ENCODE peak calls at places on chromosomes 7 and 10, in five cellular contexts. One of them, this sample, is unnamed.

GRCh38 chr10:13912111-13912510 is 325.3 kb downstream of the PRPF18 start:
- DNase-seq in GM23338: no peak
- DNase-seq in CD4-positive, alpha-beta T cell: no peak
- DNase-seq in psoas muscle: no peak
- DNase-seq in fibroblast of mammary gland: no peak
- DNase-seq in this sample: no peak

GRCh38 chr10:62860946-62861345 is 44.8 kb upstream of the EGR2 start:
- DNase-seq in GM23338: peak
- DNase-seq in CD4-positive, alpha-beta T cell: no peak
- DNase-seq in psoas muscle: no peak
- DNase-seq in fibroblast of mammary gland: no peak
- DNase-seq in this sample: no peak

GRCh38 chr7:139825666-139826290 is 3.3 kb upstream of the TBXAS1 start:
- DNase-seq in fibroblast of mammary gland: peak
- DNase-seq in psoas muscle: no peak
- DNase-seq in GM23338: no peak
- DNase-seq in CD4-positive, alpha-beta T cell: no peak
- DNase-seq in this sample: no peak

GRCh38 chr7:12620371-12620770 is 49.9 kb downstream of the SCIN start:
- DNase-seq in fibroblast of mammary gland: peak
- DNase-seq in psoas muscle: no peak
- DNase-seq in GM23338: no peak
- DNase-seq in CD4-positive, alpha-beta T cell: no peak
- DNase-seq in this sample: no peak

GRCh38 chr7:55177068-55177530 is 158.3 kb downstream of the EGFR start:
- DNase-seq in CD4-positive, alpha-beta T cell: no peak
- DNase-seq in fibroblast of mammary gland: no peak
- DNase-seq in GM23338: no peak
- DNase-seq in psoas muscle: no peak
- DNase-seq in this sample: no peak

GRCh38 chr10:76122056-76122455 is 690.6 kb downstream of the LRMDA start:
- DNase-seq in CD4-positive, alpha-beta T cell: no peak
- DNase-seq in psoas muscle: no peak
- DNase-seq in fibroblast of mammary gland: no peak
- DNase-seq in GM23338: no peak
- DNase-seq in this sample: no peak

GRCh38 chr10:48722153-48722861 is 37.6 kb downstream of the WDFY4 start:
- DNase-seq in CD4-positive, alpha-beta T cell: no peak
- DNase-seq in GM23338: no peak
- DNase-seq in psoas muscle: no peak
- DNase-seq in fibroblast of mammary gland: no peak
- DNase-seq in this sample: no peak

GRCh38 chr10:25130911-25131310 is 43.9 kb upstream of the GPR158 start:
- DNase-seq in CD4-positive, alpha-beta T cell: no peak
- DNase-seq in psoas muscle: no peak
- DNase-seq in GM23338: no peak
- DNase-seq in fibroblast of mammary gland: peak
- DNase-seq in this sample: no peak

GRCh38 chr10:123840714-123841113 is 50.9 kb downstream of the CPXM2 start:
- DNase-seq in fibroblast of mammary gland: no peak
- DNase-seq in CD4-positive, alpha-beta T cell: no peak
- DNase-seq in psoas muscle: no peak
- DNase-seq in GM23338: no peak
- DNase-seq in this sample: no peak

GRCh38 chr7:132544025-132544424 is 32.2 kb downstream of the PLXNA4 start:
- DNase-seq in psoas muscle: no peak
- DNase-seq in CD4-positive, alpha-beta T cell: no peak
- DNase-seq in GM23338: no peak
- DNase-seq in fibroblast of mammary gland: no peak
- DNase-seq in this sample: no peak

GRCh38 chr10:84352251-84352842 is 24.0 kb downstream of the CCSER2 start:
- DNase-seq in psoas muscle: no peak
- DNase-seq in GM23338: peak
- DNase-seq in fibroblast of mammary gland: peak
- DNase-seq in CD4-positive, alpha-beta T cell: peak
- DNase-seq in this sample: no peak

GRCh38 chr10:48523212-48523819 is 81.6 kb downstream of the ARHGAP22 start:
- DNase-seq in psoas muscle: peak
- DNase-seq in GM23338: peak
- DNase-seq in fibroblast of mammary gland: peak
- DNase-seq in CD4-positive, alpha-beta T cell: no peak
- DNase-seq in this sample: peak

GRCh38 chr10:36344816-36345215 is 702.7 kb upstream of the FZD8 start:
- DNase-seq in fibroblast of mammary gland: no peak
- DNase-seq in psoas muscle: no peak
- DNase-seq in CD4-positive, alpha-beta T cell: no peak
- DNase-seq in GM23338: no peak
- DNase-seq in this sample: peak

GRCh38 chr7:131555565-131556054 is 818 bp downstream of the PODXL start:
- DNase-seq in CD4-positive, alpha-beta T cell: no peak
- DNase-seq in GM23338: no peak
- DNase-seq in fibroblast of mammary gland: no peak
- DNase-seq in psoas muscle: no peak
- DNase-seq in this sample: no peak

GRCh38 chr10:6402349-6402709 is 177.7 kb downstream of the PRKCQ start:
- DNase-seq in psoas muscle: no peak
- DNase-seq in fibroblast of mammary gland: no peak
- DNase-seq in CD4-positive, alpha-beta T cell: no peak
- DNase-seq in GM23338: peak
- DNase-seq in this sample: no peak

GRCh38 chr7:155211173-155211572 is 86.5 kb upstream of the INSIG1 start:
- DNase-seq in GM23338: no peak
- DNase-seq in fibroblast of mammary gland: no peak
- DNase-seq in psoas muscle: no peak
- DNase-seq in CD4-positive, alpha-beta T cell: no peak
- DNase-seq in this sample: no peak

GRCh38 chr10:61397175-61397986 is 55.8 kb downstream of the TMEM26 start:
- DNase-seq in fibroblast of mammary gland: peak
- DNase-seq in psoas muscle: no peak
- DNase-seq in GM23338: no peak
- DNase-seq in CD4-positive, alpha-beta T cell: no peak
- DNase-seq in this sample: no peak

GRCh38 chr10:110006358-110007170 is 1.2 kb upstream of the ADD3 start:
- DNase-seq in psoas muscle: peak
- DNase-seq in GM23338: no peak
- DNase-seq in CD4-positive, alpha-beta T cell: peak
- DNase-seq in fibroblast of mammary gland: peak
- DNase-seq in this sample: no peak

GRCh38 chr7:155208681-155209477 is 88.8 kb upstream of the INSIG1 start:
- DNase-seq in CD4-positive, alpha-beta T cell: no peak
- DNase-seq in fibroblast of mammary gland: peak
- DNase-seq in GM23338: no peak
- DNase-seq in psoas muscle: no peak
- DNase-seq in this sample: no peak

GRCh38 chr10:97319671-97320479 is 804 bp downstream of the FRAT1 start:
- DNase-seq in psoas muscle: peak
- DNase-seq in GM23338: peak
- DNase-seq in CD4-positive, alpha-beta T cell: peak
- DNase-seq in fibroblast of mammary gland: peak
- DNase-seq in this sample: no peak
- TF ChIP-seq CTCF in psoas muscle: no peak
- TF ChIP-seq CTCF in GM23338: no peak
- TF ChIP-seq CTCF in CD4-positive, alpha-beta T cell: no peak
- TF ChIP-seq CTCF in fibroblast of mammary gland: no peak
- TF ChIP-seq CTCF in this sample: no peak

GRCh38 chr10:99660662-99661369 is 1.5 kb downstream of the ENTPD7 start:
- DNase-seq in GM23338: no peak
- DNase-seq in CD4-positive, alpha-beta T cell: no peak
- DNase-seq in psoas muscle: no peak
- DNase-seq in fibroblast of mammary gland: no peak
- DNase-seq in this sample: no peak

GRCh38 chr10:99658622-99659030 is 683 bp upstream of the ENTPD7 start:
- DNase-seq in fibroblast of mammary gland: peak
- DNase-seq in CD4-positive, alpha-beta T cell: peak
- DNase-seq in psoas muscle: peak
- DNase-seq in GM23338: peak
- DNase-seq in this sample: no peak

GRCh38 chr10:99661370-99661749 is 2.1 kb downstream of the ENTPD7 start:
- DNase-seq in CD4-positive, alpha-beta T cell: no peak
- DNase-seq in fibroblast of mammary gland: peak
- DNase-seq in psoas muscle: no peak
- DNase-seq in GM23338: no peak
- DNase-seq in this sample: no peak

GRCh38 chr10:99659868-99660366 is 608 bp downstream of the ENTPD7 start:
- DNase-seq in psoas muscle: no peak
- DNase-seq in CD4-positive, alpha-beta T cell: no peak
- DNase-seq in fibroblast of mammary gland: no peak
- DNase-seq in GM23338: peak
- DNase-seq in this sample: no peak

DNA sequence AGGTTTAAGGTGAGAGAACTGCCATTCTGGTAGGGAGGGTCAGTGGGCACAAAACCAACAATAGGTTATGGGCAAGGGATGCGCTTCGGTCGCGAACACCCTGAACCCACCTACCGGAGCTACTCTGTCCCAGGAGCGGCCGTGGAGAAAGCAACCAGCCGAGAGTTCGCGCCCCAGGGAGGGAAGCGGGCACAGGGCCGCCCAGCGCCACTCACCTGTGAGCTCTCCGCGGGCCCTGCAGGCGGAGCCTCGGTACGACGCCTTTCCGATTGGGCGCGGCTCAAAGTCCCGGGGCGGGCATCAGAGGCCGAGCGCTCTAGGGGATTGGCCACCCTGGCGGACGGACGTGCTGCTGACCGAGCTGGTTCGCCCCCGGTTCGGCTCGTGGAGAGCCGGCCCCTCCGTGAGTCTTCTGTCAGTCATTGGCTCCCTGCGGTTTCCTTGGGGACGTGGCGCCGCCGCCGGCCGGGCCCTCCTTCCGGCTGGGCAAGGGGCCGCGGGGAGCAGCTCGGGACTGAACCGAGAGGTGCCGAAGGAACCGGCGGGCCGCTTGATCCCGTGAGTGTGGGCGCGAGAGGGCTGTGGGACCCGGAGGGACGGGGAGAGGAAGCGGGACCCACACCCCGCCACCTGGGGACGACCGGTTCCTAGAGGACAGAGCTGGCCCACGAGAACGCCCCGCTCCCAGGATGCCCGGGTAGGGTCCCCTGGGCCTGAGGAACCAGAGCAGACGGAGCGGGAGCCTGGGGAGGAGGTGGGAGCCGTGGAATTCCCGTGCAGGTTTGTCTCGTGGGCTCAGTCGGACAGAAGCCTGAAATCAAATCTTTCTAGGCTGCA is at the start of gene ENTPD7:
- DNase-seq in CD4-positive, alpha-beta T cell: peak
- DNase-seq in GM23338: peak
- DNase-seq in fibroblast of mammary gland: peak
- DNase-seq in psoas muscle: peak
- DNase-seq in this sample: peak
- TF ChIP-seq CTCF in CD4-positive, alpha-beta T cell: peak
- TF ChIP-seq CTCF in GM23338: no peak
- TF ChIP-seq CTCF in fibroblast of mammary gland: no peak
- TF ChIP-seq CTCF in psoas muscle: peak
- TF ChIP-seq CTCF in this sample: peak

GRCh38 chr7:99393363-99394187 is 14.8 kb downstream of the PDAP1 start:
- DNase-seq in psoas muscle: no peak
- DNase-seq in fibroblast of mammary gland: no peak
- DNase-seq in CD4-positive, alpha-beta T cell: no peak
- DNase-seq in GM23338: peak
- DNase-seq in this sample: no peak

GRCh38 chr7:99396914-99397631 is 11.3 kb downstream of the PDAP1 start:
- DNase-seq in psoas muscle: no peak
- DNase-seq in fibroblast of mammary gland: no peak
- DNase-seq in GM23338: no peak
- DNase-seq in CD4-positive, alpha-beta T cell: no peak
- DNase-seq in this sample: no peak

GRCh38 chr7:99397632-99397983 is 10.8 kb downstream of the PDAP1 start:
- DNase-seq in fibroblast of mammary gland: no peak
- DNase-seq in CD4-positive, alpha-beta T cell: no peak
- DNase-seq in GM23338: no peak
- DNase-seq in psoas muscle: no peak
- DNase-seq in this sample: no peak

GRCh38 chr7:99394188-99394502 is 14.3 kb downstream of the PDAP1 start:
- DNase-seq in fibroblast of mammary gland: no peak
- DNase-seq in GM23338: no peak
- DNase-seq in psoas muscle: no peak
- DNase-seq in CD4-positive, alpha-beta T cell: no peak
- DNase-seq in this sample: no peak

DNA sequence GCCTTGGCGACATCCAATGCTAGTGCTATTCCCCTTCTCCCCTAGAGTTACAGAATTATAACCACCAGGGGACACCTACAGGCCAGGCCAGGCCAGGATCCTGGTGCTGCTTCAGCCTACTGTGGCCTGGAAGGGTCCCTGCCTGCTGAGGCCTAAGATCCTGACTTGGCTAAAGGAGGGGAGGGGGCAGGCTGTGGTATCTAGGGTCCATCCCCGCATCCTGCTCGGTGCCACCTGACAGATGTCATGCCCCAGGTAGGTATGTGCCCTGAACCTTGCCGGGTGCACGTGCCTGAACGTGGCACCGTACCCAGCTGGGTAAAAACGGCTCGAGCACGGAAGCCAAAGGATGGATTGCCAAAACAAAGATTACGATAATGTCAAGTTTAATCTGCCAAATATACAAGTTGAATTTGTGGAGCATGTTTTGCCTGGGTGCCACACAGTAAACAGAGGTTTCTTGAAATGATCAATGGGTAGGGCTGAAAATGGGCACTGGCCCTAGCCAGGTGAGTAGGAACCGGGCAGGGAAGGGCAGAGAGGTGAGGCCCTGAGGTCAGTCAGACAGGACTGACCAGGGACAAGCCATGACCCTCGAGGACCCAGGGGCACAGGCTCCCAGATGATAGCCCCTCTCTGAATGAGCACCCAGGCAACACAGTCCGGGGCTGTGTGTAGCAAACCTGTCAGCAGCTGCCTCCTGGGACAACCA is 12.6 kb downstream of the PDAP1 start:
- DNase-seq in GM23338: peak
- DNase-seq in psoas muscle: no peak
- DNase-seq in fibroblast of mammary gland: no peak
- DNase-seq in CD4-positive, alpha-beta T cell: no peak
- DNase-seq in this sample: no peak
- TF ChIP-seq CTCF in GM23338: no peak
- TF ChIP-seq CTCF in psoas muscle: no peak
- TF ChIP-seq CTCF in fibroblast of mammary gland: no peak
- TF ChIP-seq CTCF in CD4-positive, alpha-beta T cell: no peak
- TF ChIP-seq CTCF in this sample: no peak

DNA sequence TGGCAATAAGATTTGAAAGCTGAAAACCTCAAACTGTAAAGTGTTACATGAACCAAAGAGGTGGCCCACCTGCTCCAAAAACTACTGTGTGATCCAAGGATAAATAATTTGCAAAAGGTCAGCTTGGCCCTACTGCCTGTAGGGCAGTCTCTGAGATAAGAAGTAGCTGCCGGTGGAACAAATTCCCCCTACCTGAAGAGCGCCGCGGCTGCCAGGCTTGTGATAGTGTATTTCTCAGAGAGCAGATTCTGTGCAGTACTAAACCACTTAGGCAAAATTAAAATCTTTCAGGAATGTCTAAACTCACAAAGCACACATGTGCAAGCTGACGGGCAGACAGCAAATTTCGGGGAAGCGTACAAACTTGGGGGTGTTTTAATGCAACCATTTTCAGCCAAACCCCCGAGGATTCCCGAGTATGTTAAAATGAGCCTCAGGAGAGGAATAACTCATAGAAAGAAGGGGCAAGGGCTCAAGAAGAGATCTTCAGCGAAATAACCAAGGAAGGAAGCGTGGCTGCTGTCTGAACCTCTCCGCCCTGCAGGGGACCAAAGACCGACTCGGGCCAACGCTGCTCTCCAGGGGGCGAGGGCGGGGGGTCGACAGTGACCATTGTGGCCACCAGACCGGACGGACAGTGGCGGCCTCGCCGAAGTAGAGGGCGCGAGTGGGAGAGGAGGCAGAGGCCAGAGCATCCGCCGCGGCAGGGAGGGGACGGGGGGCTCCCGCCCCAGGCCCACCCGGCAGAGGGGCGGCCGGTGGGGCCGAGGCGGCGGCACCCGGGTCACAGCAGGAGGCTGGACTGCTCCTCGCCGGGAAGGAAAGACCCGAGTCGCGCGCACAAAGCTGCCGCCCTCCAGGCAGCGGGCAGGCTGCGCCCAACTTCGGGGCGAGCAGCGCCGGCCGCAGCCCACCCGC is 874 bp downstream of the HYCC1 start:
- DNase-seq in psoas muscle: peak
- DNase-seq in CD4-positive, alpha-beta T cell: peak
- DNase-seq in GM23338: peak
- DNase-seq in fibroblast of mammary gland: no peak
- DNase-seq in this sample: no peak
- TF ChIP-seq CTCF in psoas muscle: no peak
- TF ChIP-seq CTCF in CD4-positive, alpha-beta T cell: no peak
- TF ChIP-seq CTCF in GM23338: no peak
- TF ChIP-seq CTCF in fibroblast of mammary gland: no peak
- TF ChIP-seq CTCF in this sample: no peak